ENCODE peak calls at places on chromosome 16, in four cellular contexts. F, R, T and Y are unnamed samples.

GRCh38 chr16:88495268-88495772 is 42.2 kb downstream of the ZFPM1 start:
- DNase-seq in R (no peak), F (no peak), T (no peak), Y (no peak)

GRCh38 chr16:3744018-3744417 is 26.7 kb upstream of the TRAP1 start:
- DNase-seq in T (no peak), F (no peak), R (no peak), Y (no peak)

GRCh38 chr16:87499189-87499486 is 6.3 kb upstream of the ZCCHC14 start:
- DNase-seq in R (no peak), T (no peak), F (peak; percentile 78), Y (no peak)

GRCh38 chr16:57023541-57024249 is 34.3 kb downstream of the NLRC5 start:
- DNase-seq in F (no peak), T (no peak), R (no peak), Y (no peak)

GRCh38 chr16:58628845-58629680 is 563 bp downstream of the CNOT1 start:
- DNase-seq in F (no peak), R (peak; percentile 80), T (peak; percentile 83), Y (peak; percentile 79)

GRCh38 chr16:81945665-81946064 is 65.6 kb downstream of the SDR42E1 start:
- DNase-seq in T (no peak), R (no peak), F (peak; percentile 13), Y (no peak)

GRCh38 chr16:11328172-11329079 is 16.8 kb upstream of the RMI2 start:
- DNase-seq in T (peak; percentile 61), R (no peak), F (peak; percentile 91), Y (peak; percentile 98)

GRCh38 chr16:11112723-11113348 is 143.2 kb downstream of the SOCS1 start:
- DNase-seq in R (no peak), F (no peak), T (no peak), Y (peak; percentile 73)

GRCh38 chr16:87363771-87364476 is 19.7 kb downstream of the FBXO31 start:
- DNase-seq in F (no peak), T (no peak), R (no peak), Y (no peak)

GRCh38 chr16:88754912-88755744 is 29.9 kb downstream of the PIEZO1 start:
- DNase-seq in T (no peak), F (no peak), R (no peak), Y (no peak)

GRCh38 chr16:70696952-70697600 is 11.2 kb upstream of the MTSS2 start:
- DNase-seq in T (no peak), F (no peak), R (no peak), Y (no peak)

GRCh38 chr16:72467157-72467759 is 295.3 kb upstream of the PMFBP1 start:
- DNase-seq in R (no peak), F (peak; percentile 31), T (no peak), Y (peak; percentile 61)

GRCh38 chr16:87050142-87050541 is 267.1 kb downstream of the C16orf95 start:
- DNase-seq in T (no peak), F (no peak), R (no peak), Y (no peak)

GRCh38 chr16:868846-869822 is 68.6 kb upstream of the GNG13 start:
- DNase-seq in T (no peak), F (no peak), R (no peak), Y (no peak)

GRCh38 chr16:50261707-50262235 is 4.6 kb upstream of the ADCY7 start:
- DNase-seq in T (peak; percentile 26), F (no peak), R (peak; percentile 35), Y (no peak)

GRCh38 chr16:83651871-83652270 is 155.9 kb upstream of the HSBP1 start:
- DNase-seq in T (no peak), F (no peak), R (no peak), Y (no peak)

GRCh38 chr16:20904507-20905079 is 4.0 kb downstream of the LYRM1 start:
- DNase-seq in T (no peak), R (no peak), F (peak; percentile 71), Y (peak; percentile 76)

GRCh38 chr16:66079671-66080070 is 286.8 kb upstream of the CDH5 start:
- DNase-seq in R (no peak), T (no peak), F (no peak), Y (no peak)

GRCh38 chr16:17590711-17591654 is 120.2 kb upstream of the XYLT1 start:
- DNase-seq in F (no peak), T (no peak), R (no peak), Y (no peak)

GRCh38 chr16:578870-579405 is 9.2 kb downstream of the PIGQ start:
- DNase-seq in R (peak; percentile 90), T (peak; percentile 74), F (peak; percentile 27), Y (peak; percentile 87)

GRCh38 chr16:78443300-78443604 is 343.8 kb downstream of the WWOX start:
- DNase-seq in T (no peak), F (no peak), R (no peak), Y (no peak)

GRCh38 chr16:19289805-19290490 is 4.4 kb downstream of the CLEC19A start:
- DNase-seq in R (no peak), F (no peak), T (no peak), Y (no peak)

GRCh38 chr16:87608400-87608985 is 6.2 kb downstream of the JPH3 start:
- DNase-seq in R (no peak), F (peak; percentile 64), T (peak; percentile 40), Y (peak; percentile 24)

GRCh38 chr16:17784073-17784472 is 313.3 kb upstream of the XYLT1 start:
- DNase-seq in T (no peak), F (peak; percentile 60), R (no peak), Y (peak; percentile 10)

GRCh38 chr16:10421596-10421995 is 35.7 kb downstream of the ATF7IP2 start:
- DNase-seq in F (no peak), T (no peak), R (no peak), Y (no peak)

GRCh38 chr16:10519929-10520868 is 60.2 kb downstream of the EMP2 start:
- DNase-seq in T (no peak), R (no peak), F (no peak), Y (no peak)

DNA sequence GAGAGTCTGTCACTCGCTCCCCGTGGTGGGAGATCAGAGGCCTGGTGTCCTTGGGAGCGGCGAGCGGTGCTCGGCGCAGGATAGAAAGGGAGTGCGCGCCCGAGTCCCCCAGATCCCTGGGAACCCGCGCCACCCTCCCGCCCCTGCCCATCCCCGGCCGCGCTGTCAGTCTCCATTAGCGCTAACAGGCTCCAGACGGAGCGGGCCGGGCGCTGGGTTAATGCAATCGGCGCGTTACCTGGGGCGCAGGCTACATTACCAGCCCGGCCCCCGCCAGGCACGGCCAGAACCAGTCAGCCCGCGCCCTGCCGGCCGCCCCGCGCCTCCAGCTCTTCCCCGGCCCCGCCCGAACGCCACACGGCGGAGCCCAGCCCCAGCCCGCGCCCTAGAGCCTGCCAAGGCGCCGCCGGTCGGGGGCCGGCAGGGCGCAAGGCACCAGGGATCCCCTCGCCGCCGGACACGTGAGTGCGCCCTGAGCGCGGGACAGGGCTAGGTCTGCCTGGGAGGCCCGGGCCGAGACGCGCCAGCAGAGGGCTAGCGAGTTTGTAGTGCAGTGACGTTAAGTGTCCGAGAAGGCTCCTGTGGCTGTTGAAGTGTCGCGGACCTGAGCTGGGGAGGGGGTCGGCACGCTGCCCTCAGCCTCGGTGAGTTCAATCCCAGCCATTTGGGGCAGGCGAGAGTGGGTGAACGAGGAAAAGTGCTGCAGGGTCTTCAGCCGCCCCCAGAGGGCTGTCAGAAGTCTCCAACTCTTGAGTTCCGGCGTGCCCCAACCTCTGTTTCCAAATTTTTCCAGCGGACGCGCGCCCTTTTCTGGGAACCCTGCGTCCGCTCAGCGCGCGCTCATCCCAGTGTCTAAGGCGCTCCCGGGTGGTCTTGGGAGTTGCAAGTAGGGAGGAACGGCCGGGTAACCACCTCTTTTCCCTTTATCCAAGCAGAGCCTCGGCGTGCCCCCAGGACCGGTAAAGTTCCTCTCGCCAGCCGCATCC is at the start of gene SLC6A2:
- DNase-seq in R (no peak), T (no peak), F (no peak), Y (no peak)
- H3K4me3 ChIP-seq in R (no peak within 1 kb of the TSS), T (no peak within 1 kb of the TSS), F (no peak within 1 kb of the TSS), Y (no peak within 1 kb of the TSS)

GRCh38 chr16:28553776-28554633 is at the start of gene SGF29:
- DNase-seq in R (peak; percentile 93), T (peak; percentile 94), F (peak; percentile 90), Y (peak; percentile 96)
- TF ChIP-seq CTCF in R (peak; percentile 26), T (no peak), F (no peak), Y (peak; percentile 27)

DNA sequence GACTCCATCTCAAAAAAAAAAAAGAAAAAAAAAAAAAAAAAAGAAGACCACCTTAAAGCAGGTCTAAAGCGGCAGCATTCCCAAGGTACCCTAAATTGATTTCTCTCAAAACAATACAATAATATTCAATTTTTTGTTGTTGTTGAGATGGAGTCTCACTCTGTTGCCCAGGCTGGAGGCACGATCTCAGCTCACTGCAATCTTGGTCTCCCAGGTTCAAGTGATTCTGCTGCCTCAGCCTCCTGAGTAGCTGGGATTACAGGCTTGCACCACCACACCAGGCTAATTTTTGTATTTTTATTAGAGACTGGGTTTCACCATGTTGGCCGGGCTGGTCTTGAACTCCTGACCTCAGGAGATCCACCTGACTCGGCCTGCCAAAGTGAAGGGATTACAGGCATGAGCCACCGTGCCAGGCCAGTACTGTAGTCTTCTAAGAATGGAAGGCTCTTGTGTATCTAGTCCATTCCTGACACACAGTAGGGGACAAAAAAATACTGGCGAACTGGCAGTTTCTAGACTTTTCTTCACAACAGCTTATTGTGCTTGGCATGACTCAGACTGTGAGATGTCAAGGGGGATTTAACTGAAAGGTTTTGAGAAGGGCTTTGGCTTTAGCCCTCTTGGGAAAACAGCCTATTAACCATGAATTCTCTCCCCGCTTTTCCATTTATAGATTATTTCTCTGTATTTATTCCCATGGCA is 17.3 kb downstream of the CDR2 start:
- DNase-seq in F (peak; percentile 51), R (no peak), T (no peak), Y (no peak)
- H3K4me3 ChIP-seq in F (no peak overlapping the region), R (no peak overlapping the region), T (no peak overlapping the region), Y (peak overlapping the region; percentile 1)

GRCh38 chr16:4966736-4967453 is 8.8 kb downstream of the SEC14L5 start:
- DNase-seq in F (no peak), T (no peak), R (no peak), Y (no peak)
- TF ChIP-seq CTCF in F (no peak), T (no peak), R (no peak), Y (no peak)

DNA sequence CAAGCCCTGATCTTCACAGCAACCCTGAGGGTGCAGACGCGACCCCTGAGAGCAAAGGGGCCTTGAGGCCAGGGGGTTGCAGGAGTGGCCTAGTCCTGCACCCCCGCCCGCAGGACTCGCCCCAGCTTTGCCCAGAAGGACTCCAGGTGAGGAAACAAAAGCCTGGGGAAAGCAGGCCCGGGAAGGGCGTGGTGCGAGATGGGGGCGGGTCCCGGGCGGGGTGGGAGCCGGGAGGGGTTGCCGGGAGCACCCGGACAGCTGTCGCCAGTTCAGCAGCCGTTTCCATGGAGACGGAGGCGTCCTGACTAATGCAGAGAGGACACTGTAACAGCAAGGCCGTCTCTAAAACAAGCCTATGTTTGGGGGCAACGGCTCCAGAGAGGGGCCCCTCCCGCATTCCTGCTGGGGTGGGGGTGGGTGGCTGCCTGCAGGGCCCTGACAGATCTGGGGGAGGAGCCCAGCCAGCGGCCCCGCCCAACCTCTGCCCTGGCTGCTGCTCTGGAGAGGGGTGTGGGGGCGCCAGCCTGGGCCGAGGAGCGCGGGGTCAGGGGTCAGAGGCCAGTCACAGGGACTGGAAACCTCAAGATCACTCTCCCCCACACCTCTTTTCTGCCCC is 3.0 kb upstream of the TPPP3 start:
- DNase-seq in R (peak; percentile 92), T (peak; percentile 96), F (peak; percentile 90), Y (peak; percentile 36)
- H3K4me3 ChIP-seq in R (no peak overlapping the region), T (no peak overlapping the region), F (no peak overlapping the region), Y (no peak overlapping the region)

DNA sequence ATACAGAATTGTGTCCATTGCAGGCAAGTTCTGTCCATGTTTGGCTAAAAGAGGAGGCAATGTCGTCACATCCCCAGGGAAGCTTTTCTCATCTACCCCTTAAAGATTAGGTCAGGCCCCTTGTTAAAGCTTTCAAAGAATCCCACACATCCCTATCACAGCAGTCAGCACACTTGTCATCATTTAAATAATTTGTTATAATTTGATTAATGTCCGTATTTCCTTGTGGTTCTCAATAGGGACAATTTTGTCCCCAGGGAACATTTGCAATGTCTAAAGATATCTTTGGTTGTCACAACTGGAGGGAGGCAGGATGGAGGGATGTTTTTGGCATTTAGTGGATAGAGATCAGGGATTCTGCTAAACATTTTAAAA is 28.1 kb upstream of the NFAT5 start:
- DNase-seq in T (no peak), R (no peak), F (no peak), Y (no peak)
- TF ChIP-seq CTCF in T (no peak), R (no peak), F (no peak), Y (no peak)